ENCODE peak calls at places on chromosomes 2 and 18, in six cellular contexts. S, R, T, W, E and F are unnamed samples.

GRCh38 chr2:106686814-106687213 is 199.2 kb downstream of the ST6GAL2 start:
- DNase-seq in T (no peak), W (no peak), R (no peak), S (no peak), E (no peak), F (no peak)

GRCh38 chr2:84830095-84830494 is 50.8 kb downstream of the TRABD2A start:
- DNase-seq in S (peak), T (no peak), R (no peak), W (no peak), E (no peak), F (no peak)

GRCh38 chr18:57581301-57581934 is 5.1 kb downstream of the FECH start:
- DNase-seq in T (no peak), S (peak), W (no peak), E (no peak), R (peak), F (no peak)

GRCh38 chr2:71331581-71332412 is at the start of gene ZNF638:
- DNase-seq in T (peak), S (peak), E (peak), R (peak), W (peak), F (peak)

GRCh38 chr18:9950289-9951016 is 36.6 kb downstream of the VAPA start:
- DNase-seq in E (no peak), R (no peak), W (no peak), T (no peak), S (peak), F (no peak)

GRCh38 chr18:58175122-58175687 is 131.2 kb downstream of the NEDD4L start:
- DNase-seq in E (no peak), S (no peak), W (no peak), T (no peak), R (no peak), F (no peak)

GRCh38 chr2:235287369-235287722 is 206.5 kb upstream of the AGAP1 start:
- DNase-seq in W (no peak), S (no peak), T (no peak), R (no peak), E (no peak), F (no peak)

GRCh38 chr2:226031078-226031937 is 631.8 kb downstream of the NYAP2 start:
- DNase-seq in E (peak), W (peak), R (peak), S (peak), T (peak), F (no peak)

GRCh38 chr2:96116424-96116878 is at the start of gene ADRA2B:
- DNase-seq in E (peak), W (no peak), T (peak), R (peak), S (no peak), F (peak)

GRCh38 chr2:28427741-28428412 is 35.2 kb downstream of the FOSL2 start:
- DNase-seq in R (no peak), T (no peak), E (no peak), W (no peak), S (peak), F (no peak)